ENCODE peak calls at places on chromosomes 13 and 19, in four cellular contexts. X, D, V and M are unnamed samples.
A peak's percentile ranks its signal among the peaks of the same experiment; 100 is the strongest.

GRCh38 chr19:35098413-35099049 is 17.1 kb upstream of the FXYD3 start:
- DNase-seq in X (no peak), D (peak; percentile 57), V (no peak), M (no peak)

GRCh38 chr13:50358221-50358620 is 343.0 kb downstream of the KCNRG start:
- DNase-seq in X (no peak), D (no peak), V (no peak), M (no peak)

GRCh38 chr13:113622791-113623490 is 35.1 kb downstream of the ATP4B start:
- DNase-seq in X (no peak), D (peak; percentile 5), V (no peak), M (no peak)

GRCh38 chr19:7004313-7004931 is 16.8 kb downstream of the MBD3L2B start:
- DNase-seq in X (no peak), D (no peak), V (no peak), M (peak; percentile 38)

GRCh38 chr19:18183529-18183928 is 9.5 kb upstream of the MPV17L2 start:
- DNase-seq in X (no peak), D (no peak), V (no peak), M (no peak)

GRCh38 chr13:106858910-106859309 is 291.0 kb upstream of the ARGLU1 start:
- DNase-seq in X (no peak), D (no peak), V (no peak), M (no peak)

GRCh38 chr13:26342898-26343297 is 89.0 kb downstream of the CDK8 start:
- DNase-seq in X (no peak), D (no peak), V (no peak), M (no peak)

GRCh38 chr13:40617801-40618356 is 48.6 kb downstream of the FOXO1 start:
- DNase-seq in X (no peak), D (no peak), V (no peak), M (no peak)

GRCh38 chr13:99331881-99332293 is 24.7 kb upstream of the GPR183 start:
- DNase-seq in X (no peak), D (no peak), V (no peak), M (no peak)

GRCh38 chr13:108609353-108609752 is 20.1 kb upstream of the MYO16 start:
- DNase-seq in X (no peak), D (no peak), V (no peak), M (no peak)

GRCh38 chr13:45356966-45357689 is 16.1 kb upstream of the TPT1 start:
- DNase-seq in X (no peak), D (no peak), V (no peak), M (no peak)

GRCh38 chr19:8004723-8005513 is 523 bp downstream of the ELAVL1 start:
- DNase-seq in X (no peak), D (no peak), V (peak; percentile 59), M (peak; percentile 48)

GRCh38 chr13:47726394-47726793 is 274.7 kb downstream of the SUCLA2 start:
- DNase-seq in X (no peak), D (no peak), V (no peak), M (no peak)

GRCh38 chr13:65638572-65639168 is 1591.5 kb downstream of the PCDH9 start:
- DNase-seq in X (no peak), D (no peak), V (no peak), M (peak; percentile 4)

GRCh38 chr13:61370520-61370919 is 45.1 kb downstream of the PCDH20 start:
- DNase-seq in X (no peak), D (no peak), V (no peak), M (no peak)

GRCh38 chr19:33883869-33884519 is 87.3 kb downstream of the KCTD15 start:
- DNase-seq in X (no peak), D (peak; percentile 27), V (no peak), M (no peak)

GRCh38 chr19:41332000-41332399 is 21.7 kb downstream of the TGFB1 start:
- DNase-seq in X (no peak), D (no peak), V (no peak), M (no peak)

GRCh38 chr19:44912854-44913253 is 1.6 kb upstream of the APOC1 start:
- DNase-seq in X (no peak), D (no peak), V (no peak), M (no peak)

GRCh38 chr13:102651392-102651791 is 43.5 kb downstream of the METTL21C start:
- DNase-seq in X (no peak), D (no peak), V (no peak), M (no peak)

GRCh38 chr13:98900442-98900841 is 77.4 kb downstream of the DOCK9 start:
- DNase-seq in X (no peak), D (no peak), V (no peak), M (no peak)

GRCh38 chr19:51566489-51567100 is 4.5 kb upstream of the ZNF175 start:
- DNase-seq in X (no peak), D (no peak), V (no peak), M (no peak)

GRCh38 chr13:99074693-99075092 is 96.8 kb upstream of the DOCK9 start:
- DNase-seq in X (no peak), D (no peak), V (no peak), M (no peak)

GRCh38 chr13:48595330-48596127 is 58.2 kb upstream of the CYSLTR2 start:
- DNase-seq in X (peak; percentile 38), D (peak; percentile 49), V (no peak), M (peak; percentile 34)

GRCh38 chr19:371501-372160 is 27.0 kb upstream of the MIER2 start:
- DNase-seq in X (no peak), D (no peak), V (no peak), M (no peak)

GRCh38 chr13:52906122-52906903 is 57.9 kb upstream of the PCDH8 start:
- DNase-seq in X (no peak), D (no peak), V (no peak), M (no peak)

GRCh38 chr19:19900124-19900523 is 622 bp upstream of the ZNF93 start:
- DNase-seq in X (no peak), D (no peak), V (no peak), M (no peak)

GRCh38 chr19:42443944-42444398 is 1.2 kb upstream of the CXCL17 start:
- DNase-seq in X (no peak), D (no peak), V (no peak), M (no peak)

GRCh38 chr13:108968566-108968965 is 339.2 kb downstream of the MYO16 start:
- DNase-seq in X (no peak), D (no peak), V (no peak), M (no peak)

GRCh38 chr13:51158923-51159322 is 47.8 kb upstream of the C13orf42 start:
- DNase-seq in X (no peak), D (no peak), V (no peak), M (no peak)

GRCh38 chr19:2253106-2254051 is 2.8 kb downstream of the JSRP1 start:
- DNase-seq in X (peak; percentile 55), D (no peak), V (peak; percentile 37), M (peak; percentile 76)

GRCh38 chr19:3969435-3970312 is 1.2 kb downstream of the DAPK3 start:
- DNase-seq in X (no peak), D (no peak), V (peak; percentile 62), M (no peak)

GRCh38 chr19:44951179-44952159 is 3.7 kb upstream of the CLPTM1 start:
- DNase-seq in X (peak; percentile 50), D (no peak), V (peak; percentile 45), M (peak; percentile 78)

GRCh38 chr13:41613984-41614581 is 156.7 kb downstream of the RGCC start:
- DNase-seq in X (no peak), D (peak; percentile 66), V (no peak), M (no peak)

GRCh38 chr13:110447058-110447511 is 114.4 kb downstream of the RAB20 start:
- DNase-seq in X (no peak), D (no peak), V (no peak), M (no peak)

GRCh38 chr13:100657881-100658315 is 16.7 kb downstream of the TMTC4 start:
- DNase-seq in X (no peak), D (no peak), V (no peak), M (no peak)

GRCh38 chr13:100660761-100661160 is 13.8 kb downstream of the TMTC4 start:
- DNase-seq in X (no peak), D (no peak), V (no peak), M (no peak)

GRCh38 chr13:100658363-100658762 is 16.2 kb downstream of the TMTC4 start:
- DNase-seq in X (no peak), D (no peak), V (no peak), M (no peak)

GRCh38 chr13:100662470-100663211 is 12.0 kb downstream of the TMTC4 start:
- DNase-seq in X (no peak), D (no peak), V (no peak), M (no peak)

DNA sequence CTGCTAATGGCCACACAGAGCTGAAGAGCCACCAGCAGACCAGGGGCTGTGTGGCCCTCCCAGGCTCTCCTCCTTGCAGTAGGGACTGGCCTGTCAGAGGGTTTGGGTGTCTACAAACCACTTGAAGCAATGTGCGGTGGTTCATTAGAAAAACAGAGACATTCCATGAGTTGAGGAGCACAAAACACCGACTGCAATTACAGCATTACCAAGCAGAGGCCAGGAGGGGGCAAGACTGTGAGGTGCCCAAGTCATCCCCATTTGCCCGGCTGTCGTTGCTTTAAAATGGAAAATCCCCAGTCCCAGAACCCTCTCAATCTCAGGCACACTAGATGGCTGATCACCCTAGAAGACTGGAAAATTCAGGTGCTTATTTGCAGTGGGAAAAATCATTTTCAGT is 15.0 kb downstream of the TMTC4 start:
- DNase-seq in X (no peak), D (no peak), V (no peak), M (no peak)
- TF ChIP-seq CTCF in X (no peak), D (no peak), V (no peak), M (no peak)

GRCh38 chr13:28805193-28805819 is 14.8 kb upstream of the MTUS2 start:
- DNase-seq in X (no peak), D (peak; percentile 23), V (peak; percentile 73), M (no peak)
- TF ChIP-seq CTCF in X (peak; percentile 13), D (peak; percentile 54), V (peak; percentile 64), M (peak; percentile 66)

DNA sequence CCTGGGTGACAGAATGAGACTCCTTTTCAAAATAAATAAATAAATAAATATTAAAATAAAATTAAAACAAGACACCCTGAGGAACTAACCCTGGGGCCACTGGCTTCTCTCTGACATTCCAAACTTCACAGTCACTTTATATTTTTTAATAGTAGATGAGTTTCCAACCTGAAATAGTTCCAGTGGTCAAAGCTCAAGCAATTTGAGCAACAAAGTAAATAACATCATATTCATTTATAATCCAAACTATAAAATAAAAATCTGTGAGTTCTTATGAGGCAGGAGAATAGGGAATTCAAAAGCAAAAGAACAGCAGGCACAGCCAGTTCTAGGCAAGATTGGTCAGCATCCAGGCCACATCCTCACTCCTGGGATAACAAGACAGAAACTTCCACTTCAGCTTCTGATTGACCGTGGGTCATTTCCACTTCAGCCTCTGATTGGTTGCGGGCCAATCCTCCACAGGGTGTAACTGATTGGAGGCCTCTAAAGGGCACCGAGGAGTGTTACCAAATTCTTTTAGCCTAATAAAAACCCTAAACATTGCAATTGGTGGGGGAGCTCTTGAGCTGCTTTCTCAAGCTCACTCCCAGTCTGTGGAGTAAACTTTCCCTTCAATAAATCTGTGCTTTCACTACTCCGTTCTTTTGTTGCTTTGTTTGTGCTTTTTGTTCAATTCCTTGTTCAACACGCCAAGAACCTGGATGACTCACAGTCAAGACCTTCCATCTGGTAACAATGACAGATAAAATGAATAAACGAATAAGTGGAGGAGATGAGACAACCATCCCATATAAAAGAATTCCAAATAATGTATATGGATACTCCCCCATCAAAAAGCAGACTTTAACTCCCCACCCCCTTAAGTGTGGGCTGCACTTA is 42.5 kb upstream of the AMER2 start:
- DNase-seq in X (no peak), D (no peak), V (no peak), M (no peak)
- TF ChIP-seq CTCF in X (no peak), D (no peak), V (no peak), M (no peak)

GRCh38 chr13:43804461-43805070 is 17.8 kb upstream of the ENOX1 start:
- DNase-seq in X (no peak), D (no peak), V (no peak), M (peak; percentile 45)
- TF ChIP-seq CTCF in X (peak; percentile 69), D (peak; percentile 66), V (peak; percentile 77), M (peak; percentile 47)